ENCODE peak calls at places on chromosomes 5 and 9, in eight cellular contexts. J is GM12865; U is activated CD8-positive, alpha-beta memory T cell treated with anti-CD3 and anti-CD28 coated beads, Interleukin-2, amount 50 U/mL, for 48 hours; Q is psoas muscle; Z is H54; B is choroid plexus epithelial cell; A is fibroblast of the conjunctiva; G is AG04450. V is an unnamed sample.

GRCh38 chr5:142874537-142874936 is 104.4 kb downstream of the ARHGAP26 start:
- DNase-seq in B (peak; percentile 33), Z (peak; percentile 54), J (no peak), Q (peak; percentile 78), G (no peak), A (peak; percentile 69), U (no peak), V (peak; percentile 35)

GRCh38 chr5:179147991-179148702 is 88.0 kb downstream of the ZNF354C start:
- DNase-seq in B (no peak), U (no peak), G (no peak), J (no peak), A (no peak), Q (peak; percentile 27), Z (no peak), V (no peak)

GRCh38 chr5:115686692-115687054 is 60.8 kb upstream of the TMED7 start:
- DNase-seq in G (no peak), Z (no peak), A (peak; percentile 17), B (peak; percentile 4), Q (no peak), U (no peak), J (no peak), V (peak; percentile 54)

GRCh38 chr5:7869474-7870136 is 657 bp downstream of the MTRR start:
- DNase-seq in U (peak; percentile 70), J (peak; percentile 46), Z (no peak), B (no peak), Q (no peak), G (no peak), A (no peak), V (peak; percentile 71)

GRCh38 chr5:30832519-30832918 is 361.0 kb upstream of the CDH6 start:
- DNase-seq in A (no peak), U (no peak), G (no peak), B (peak; percentile 57), Q (no peak), Z (no peak), J (no peak), V (no peak)

GRCh38 chr5:63125862-63126261 is 547.2 kb downstream of the LRRC70 start:
- DNase-seq in A (peak; percentile 41), Z (no peak), B (peak; percentile 69), Q (no peak), G (no peak), J (peak; percentile 22), U (no peak), V (peak; percentile 7)

GRCh38 chr9:116501871-116502270 is 185.2 kb upstream of the TRIM32 start:
- DNase-seq in Z (peak; percentile 74), Q (no peak), J (no peak), G (no peak), U (no peak), A (no peak), B (peak; percentile 53), V (peak; percentile 8)

GRCh38 chr5:152124413-152125082 is 199.9 kb upstream of the GLRA1 start:
- DNase-seq in U (no peak), Z (no peak), G (no peak), Q (no peak), A (no peak), B (no peak), J (no peak), V (no peak)

GRCh38 chr9:1073497-1073896 is 23.3 kb downstream of the DMRT2 start:
- DNase-seq in G (no peak), Q (no peak), Z (no peak), U (no peak), B (no peak), A (no peak), J (no peak), V (no peak)

GRCh38 chr5:64977779-64978178 is 209.0 kb downstream of the CWC27 start:
- DNase-seq in B (no peak), U (no peak), Q (no peak), G (no peak), Z (no peak), J (no peak), A (peak; percentile 1), V (no peak)

GRCh38 chr5:123937230-123937629 is 425.3 kb downstream of the CSNK1G3 start:
- DNase-seq in A (peak; percentile 37), Q (no peak), U (no peak), J (peak; percentile 58), G (no peak), Z (no peak), B (peak; percentile 83), V (peak; percentile 82)

V was measured in adipocyte.